ENCODE peak calls at places on chromosomes 1 and 21, in six cellular contexts. W is SIG-M5; Z is activated naive CD8-positive, alpha-beta T cell treated with anti-CD3 and anti-CD28 coated beads, Interleukin-2, amount 50 U/mL, for 16 hours; C is activated CD4-positive, alpha-beta T cell treated with anti-CD3 and anti-CD28 coated beads for 48 hours; E is NCI-H226; I is stimulated activated CD4-positive, alpha-beta T cell treated with anti-CD3 and anti-CD28 coated beads, TNF-alpha, amount 100 ng/mL, for 1 hour. M is an unnamed sample.
A peak's percentile ranks its signal among the peaks of the same experiment; 100 is the strongest.

GRCh38 chr1:53350853-53351767 is 23.2 kb upstream of the LRP8 start:
- DNase-seq in W (no peak), Z (no peak), C (no peak), E (no peak), I (no peak), M (no peak)

GRCh38 chr1:230875370-230875769 is 7.0 kb upstream of the C1orf198 start:
- DNase-seq in W (no peak), Z (no peak), C (no peak), E (no peak), I (no peak), M (no peak)

GRCh38 chr1:225879521-225880209 is 2.5 kb downstream of the TMEM63A start:
- DNase-seq in W (no peak), Z (no peak), C (no peak), E (no peak), I (peak; percentile 20), M (no peak)

GRCh38 chr1:245118066-245118465 is 36.7 kb upstream of the KIF26B start:
- DNase-seq in W (no peak), Z (no peak), C (no peak), E (no peak), I (no peak), M (no peak)

GRCh38 chr1:19439464-19440171 is 45.7 kb downstream of the CAPZB start:
- DNase-seq in W (no peak), Z (no peak), C (peak; percentile 35), E (no peak), I (no peak), M (peak; percentile 33)

GRCh38 chr1:9280015-9280860 is 12.5 kb upstream of the SPSB1 start:
- DNase-seq in W (no peak), Z (peak; percentile 22), C (peak; percentile 87), E (peak; percentile 92), I (no peak), M (no peak)

GRCh38 chr1:206859082-206859491 is 6.3 kb upstream of the IL20 start:
- DNase-seq in W (no peak), Z (no peak), C (no peak), E (no peak), I (no peak), M (no peak)

GRCh38 chr1:170662561-170662971 is 1.4 kb upstream of the PRRX1 start:
- DNase-seq in W (no peak), Z (no peak), C (no peak), E (no peak), I (no peak), M (no peak)

GRCh38 chr1:16420719-16421118 is 16.5 kb downstream of the SPATA21 start:
- DNase-seq in W (no peak), Z (peak; percentile 40), C (peak; percentile 82), E (no peak), I (peak; percentile 12), M (no peak)

GRCh38 chr1:178484698-178485225 is 12.0 kb downstream of the CLEC20A start:
- DNase-seq in W (no peak), Z (no peak), C (no peak), E (no peak), I (no peak), M (no peak)

GRCh38 chr1:115112496-115113375 is 23.4 kb upstream of the TSPAN2 start:
- DNase-seq in W (no peak), Z (no peak), C (peak; percentile 57), E (no peak), I (no peak), M (peak; percentile 25)

GRCh38 chr1:45243476-45244343 is 37.3 kb upstream of the ZSWIM5 start:
- DNase-seq in W (no peak), Z (no peak), C (no peak), E (no peak), I (no peak), M (no peak)

GRCh38 chr1:29668761-29669487 is 432.6 kb downstream of the PTPRU start:
- DNase-seq in W (no peak), Z (no peak), C (no peak), E (no peak), I (no peak), M (no peak)

GRCh38 chr1:55632058-55632457 is 416.9 kb upstream of the USP24 start:
- DNase-seq in W (no peak), Z (no peak), C (no peak), E (peak; percentile 26), I (no peak), M (no peak)

GRCh38 chr1:204314209-204314892 is 45.4 kb downstream of the PLEKHA6 start:
- DNase-seq in W (no peak), Z (no peak), C (no peak), E (no peak), I (no peak), M (no peak)

GRCh38 chr1:207868252-207868768 is 42.6 kb downstream of the CD34 start:
- DNase-seq in W (no peak), Z (no peak), C (peak; percentile 34), E (no peak), I (no peak), M (no peak)

GRCh38 chr1:55053265-55053954 is 14.1 kb downstream of the PCSK9 start:
- DNase-seq in W (no peak), Z (no peak), C (no peak), E (no peak), I (no peak), M (no peak)

GRCh38 chr1:41381691-41382530 is 20.7 kb downstream of the FOXO6 start:
- DNase-seq in W (no peak), Z (no peak), C (no peak), E (peak; percentile 76), I (no peak), M (no peak)

GRCh38 chr21:28521932-28522826 is 470.5 kb downstream of the LTN1 start:
- DNase-seq in W (no peak), Z (no peak), C (no peak), E (peak; percentile 54), I (no peak), M (no peak)

GRCh38 chr1:203607169-203607873 is 19.3 kb upstream of the ATP2B4 start:
- DNase-seq in W (peak; percentile 95), Z (peak; percentile 14), C (peak; percentile 70), E (peak; percentile 91), I (peak; percentile 45), M (peak; percentile 57)

GRCh38 chr1:157193702-157194391 is 55.7 kb upstream of the ETV3 start:
- DNase-seq in W (no peak), Z (no peak), C (peak; percentile 81), E (peak; percentile 25), I (no peak), M (peak; percentile 9)

GRCh38 chr21:41506526-41507520 is 1.1 kb downstream of the TMPRSS2 start:
- DNase-seq in W (no peak), Z (no peak), C (no peak), E (no peak), I (no peak), M (no peak)

M was measured in T follicular helper cell.